ENCODE peak calls at places on chromosomes 13 and 19, in six cellular contexts. R is cardiac muscle cell, Q is IMR-90, L is ovary, X is stomach, F is mammary epithelial cell. Z is an unnamed sample. For H3K27me3, the result is how much of the 10 kb centered on the place peaks cover.

GRCh38 chr13:57857945-57858344 is 226.4 kb downstream of the PCDH17 start:
- DNase-seq in R (no peak), Q (no peak), L (no peak), X (no peak), F (no peak), Z (no peak)

GRCh38 chr19:7242601-7243258 is 51.5 kb downstream of the INSR start:
- DNase-seq in R (peak), Q (peak), L (no peak), X (no peak), F (peak), Z (peak)

GRCh38 chr13:30827578-30827925 is 78.5 kb upstream of the MEDAG start:
- DNase-seq in R (no peak), Q (no peak), L (no peak), X (no peak), F (no peak), Z (no peak)

GRCh38 chr13:32880636-32881035 is 135.6 kb upstream of the KL start:
- DNase-seq in R (no peak), Q (no peak), L (no peak), X (no peak), F (no peak), Z (no peak)

GRCh38 chr19:6743714-6744380 is 4.4 kb downstream of the TRIP10 start:
- DNase-seq in R (no peak), Q (peak), L (no peak), X (no peak), F (no peak), Z (no peak)

GRCh38 chr13:31119526-31119925 is 42.2 kb downstream of the HSPH1 start:
- DNase-seq in R (no peak), Q (no peak), L (no peak), X (no peak), F (no peak), Z (no peak)

GRCh38 chr19:29843180-29844051 is 31.6 kb downstream of the CCNE1 start:
- DNase-seq in R (peak), Q (no peak), L (peak), X (no peak), F (no peak), Z (no peak)

GRCh38 chr13:106635616-106636015 is 67.7 kb upstream of the ARGLU1 start:
- DNase-seq in R (no peak), Q (no peak), L (no peak), X (no peak), F (no peak), Z (no peak)

GRCh38 chr19:3575949-3576673 is 3.4 kb downstream of the HMG20B start:
- DNase-seq in R (no peak), Q (no peak), L (no peak), X (no peak), F (no peak), Z (no peak)

GRCh38 chr13:108610517-108610916 is 18.9 kb upstream of the MYO16 start:
- DNase-seq in R (no peak), Q (no peak), L (no peak), X (no peak), F (no peak), Z (no peak)

GRCh38 chr19:1268392-1269064 is 604 bp upstream of the CIRBP start:
- DNase-seq in R (no peak), Q (no peak), L (no peak), X (no peak), F (no peak), Z (no peak)
- H3K4me3 ChIP-seq in R (no peak), Q (no peak), L (peak), X (no peak), F (no peak), Z (no peak)

GRCh38 chr19:45872095-45872919 is 8.2 kb downstream of the FOXA3 start:
- DNase-seq in R (no peak), Q (no peak), L (no peak), X (no peak), F (no peak), Z (no peak)
- TF ChIP-seq CTCF in R (no peak), Q (no peak), L (no peak), X (no peak), F (no peak), Z (no peak)

GRCh38 chr19:13002970-13003540 is 7.8 kb downstream of the NFIX start:
- DNase-seq in R (no peak), Q (no peak), L (no peak), X (no peak), F (no peak), Z (no peak)
- H3K27me3 ChIP-seq in R (half or more), Q (under half), L (under half), X (under half), F (under half), Z (under half)

DNA sequence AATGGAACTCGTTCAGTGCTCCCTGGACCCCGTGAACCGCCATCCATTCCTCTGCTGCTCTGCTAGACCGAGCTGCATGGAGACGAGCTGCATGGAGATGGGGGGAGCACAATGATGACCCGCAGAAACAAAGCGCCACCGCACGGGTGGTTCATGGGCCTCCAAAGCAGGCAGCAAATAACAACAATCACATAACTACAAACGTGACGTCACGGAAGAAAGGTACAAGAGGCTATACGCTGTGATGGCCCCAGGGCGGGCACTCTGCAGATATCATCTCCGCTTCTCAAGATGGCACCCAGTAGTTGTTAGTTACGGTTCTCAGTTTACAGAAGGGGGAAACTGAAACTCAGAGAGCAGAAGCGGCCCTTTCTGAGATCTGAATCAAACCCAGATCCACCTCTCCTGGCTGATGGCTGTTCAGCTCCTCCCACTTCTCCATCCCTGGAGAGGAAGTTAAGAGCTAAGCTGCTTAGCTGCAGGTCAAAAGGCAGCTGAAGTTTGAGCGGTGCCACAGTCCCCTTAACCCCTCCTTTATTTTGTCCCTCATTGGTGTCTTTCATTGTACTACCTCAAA is 1.7 kb downstream of the ATP13A1 start:
- DNase-seq in R (no peak), Q (no peak), L (peak), X (no peak), F (no peak), Z (no peak)
- H3K4me3 ChIP-seq in R (no peak), Q (no peak), L (no peak), X (no peak), F (peak), Z (no peak)

GRCh38 chr13:42307461-42307860 is 35.5 kb downstream of the AKAP11 start:
- DNase-seq in R (no peak), Q (no peak), L (no peak), X (no peak), F (no peak), Z (no peak)
- TF ChIP-seq CTCF in R (no peak), Q (no peak), L (no peak), X (no peak), F (no peak), Z (no peak)

DNA sequence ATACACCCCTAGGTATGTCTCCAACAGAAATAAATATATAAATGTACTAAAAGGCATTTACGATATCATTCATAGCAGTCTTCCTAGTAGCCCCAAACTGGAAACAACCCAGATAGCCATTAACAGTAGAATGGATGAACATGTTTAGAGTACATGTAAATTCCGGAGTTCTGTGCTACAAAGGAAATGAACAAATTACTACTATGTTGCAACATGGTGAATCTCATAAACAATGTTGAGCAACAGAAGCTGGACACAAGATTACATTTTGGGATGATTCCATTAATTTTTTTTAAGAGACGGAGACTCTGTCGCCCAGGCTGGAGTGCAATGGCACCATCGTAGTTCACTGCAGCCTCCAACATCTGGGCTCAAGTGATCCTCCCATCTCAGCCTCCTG is 5.9 kb upstream of the SLC7A10 start:
- DNase-seq in R (peak), Q (peak), L (no peak), X (no peak), F (no peak), Z (no peak)
- H3K27me3 ChIP-seq in R (under half), Q (under half), L (under half), X (under half), F (under half), Z (under half)

DNA sequence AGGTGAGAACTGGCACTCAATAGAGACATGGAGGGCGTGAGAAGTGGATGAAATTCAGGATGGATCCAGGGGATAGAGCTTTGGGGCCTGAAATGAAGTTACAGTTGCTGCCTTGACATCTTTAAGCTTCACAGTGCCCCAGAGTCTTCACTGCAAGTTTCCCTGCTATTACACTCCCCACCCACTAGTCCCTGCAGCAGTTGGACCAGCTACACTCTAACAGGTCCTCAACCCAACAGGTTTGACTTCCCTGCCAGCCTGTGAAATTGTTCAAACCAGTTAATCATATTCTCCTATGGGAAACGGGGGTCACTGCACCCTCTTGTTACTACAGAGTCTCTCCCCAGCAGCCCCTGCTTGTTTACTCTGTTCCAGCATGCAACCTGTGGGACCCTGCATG is 314.0 kb downstream of the OLFM4 start:
- DNase-seq in R (no peak), Q (no peak), L (no peak), X (no peak), F (no peak), Z (no peak)
- H3K4me3 ChIP-seq in R (no peak), Q (no peak), L (no peak), X (no peak), F (no peak), Z (no peak)

GRCh38 chr19:55777528-55777927 is 8.6 kb downstream of the RFPL4AL1 start:
- DNase-seq in R (no peak), Q (no peak), L (no peak), X (no peak), F (no peak), Z (no peak)
- TF ChIP-seq CTCF in R (no peak), Q (no peak), L (no peak), X (no peak), F (no peak), Z (no peak)

GRCh38 chr19:45595814-45596213 is 6.2 kb downstream of the GPR4 start:
- DNase-seq in R (no peak), Q (peak), L (no peak), X (no peak), F (no peak), Z (no peak)
- H3K27me3 ChIP-seq in R (half or more), Q (under half), L (under half), X (under half), F (under half), Z (under half)

Z was measured in bronchial epithelial cell.